ENCODE peak calls at places on chromosomes 1 and 21, in five cellular contexts. U, W, J, A and K are unnamed samples. For H3K4me1, the result is how much of the 10 kb centered on the place peaks cover.

GRCh38 chr1:226411619-226412018 is 3.7 kb upstream of the PARP1 start:
- DNase-seq in U (no peak), W (no peak), J (peak), A (no peak), K (peak)

GRCh38 chr1:66917476-66917875 is 7.2 kb downstream of the DNAI4 start:
- DNase-seq in U (no peak), W (no peak), J (no peak), A (no peak), K (no peak)

GRCh38 chr1:30085814-30086770 is 637.3 kb downstream of the MATN1 start:
- DNase-seq in U (peak), W (peak), J (peak), A (peak), K (no peak)

GRCh38 chr1:61120998-61121397 is 38.6 kb downstream of the NFIA start:
- DNase-seq in U (peak), W (no peak), J (no peak), A (no peak), K (no peak)

GRCh38 chr1:219416598-219417238 is 196.2 kb downstream of the ZC3H11B start:
- DNase-seq in U (peak), W (peak), J (peak), A (peak), K (no peak)

GRCh38 chr1:30801826-30802198 is 44.2 kb upstream of the LAPTM5 start:
- DNase-seq in U (peak), W (peak), J (peak), A (peak), K (peak)

GRCh38 chr1:34164510-34165381 is at the start of gene CSMD2:
- DNase-seq in U (no peak), W (no peak), J (no peak), A (no peak), K (no peak)

GRCh38 chr1:201481004-201481380 is 12.0 kb upstream of the PHLDA3 start:
- DNase-seq in U (no peak), W (no peak), J (no peak), A (no peak), K (no peak)

GRCh38 chr21:44513389-44514217 is 26.4 kb downstream of the KRTAP10-1 start:
- DNase-seq in U (no peak), W (no peak), J (no peak), A (no peak), K (no peak)

GRCh38 chr1:41361495-41362356 is 492 bp downstream of the FOXO6 start:
- DNase-seq in U (no peak), W (no peak), J (no peak), A (peak), K (no peak)

GRCh38 chr1:47725000-47725731 is 272.0 kb downstream of the TRABD2B start:
- DNase-seq in U (no peak), W (no peak), J (no peak), A (peak), K (no peak)

GRCh38 chr1:99728494-99729235 is 37.8 kb downstream of the FRRS1 start:
- DNase-seq in U (peak), W (no peak), J (no peak), A (peak), K (no peak)

GRCh38 chr1:203500279-203500678 is 6.3 kb downstream of the OPTC start:
- DNase-seq in U (no peak), W (no peak), J (no peak), A (no peak), K (no peak)

GRCh38 chr1:226984521-226985238 is 44.6 kb downstream of the COQ8A start:
- DNase-seq in U (no peak), W (peak), J (peak), A (no peak), K (peak)

GRCh38 chr1:213050745-213051126 is 305 bp upstream of the RPS6KC1 start:
- DNase-seq in U (no peak), W (no peak), J (no peak), A (no peak), K (no peak)

GRCh38 chr1:89604414-89604735 is 28.5 kb upstream of the LRRC8C start:
- DNase-seq in U (no peak), W (no peak), J (no peak), A (no peak), K (no peak)

GRCh38 chr1:116569776-116570357 is 959 bp downstream of the CD58 start:
- DNase-seq in U (peak), W (peak), J (peak), A (peak), K (peak)

GRCh38 chr1:87451229-87451900 is 122.7 kb downstream of the LMO4 start:
- DNase-seq in U (no peak), W (no peak), J (no peak), A (no peak), K (no peak)

GRCh38 chr1:168428063-168428731 is 115.6 kb downstream of the XCL2 start:
- DNase-seq in U (no peak), W (peak), J (peak), A (no peak), K (no peak)

GRCh38 chr1:209383907-209384709 is 199.4 kb upstream of the CAMK1G start:
- DNase-seq in U (no peak), W (no peak), J (no peak), A (no peak), K (no peak)
- TF ChIP-seq EP300 in U (no peak), W (no peak), J (no peak), A (no peak), K (no peak)

GRCh38 chr1:155947292-155947691 is 5.9 kb downstream of the RXFP4 start:
- DNase-seq in U (no peak), W (peak), J (no peak), A (no peak), K (no peak)

GRCh38 chr1:155941845-155942507 is 538 bp downstream of the RXFP4 start:
- DNase-seq in U (no peak), W (no peak), J (no peak), A (no peak), K (peak)

GRCh38 chr1:155942578-155943141 is 1.2 kb downstream of the RXFP4 start:
- DNase-seq in U (no peak), W (no peak), J (no peak), A (no peak), K (no peak)

GRCh38 chr1:155946633-155947219 is 5.3 kb downstream of the RXFP4 start:
- DNase-seq in U (no peak), W (peak), J (no peak), A (no peak), K (peak)

GRCh38 chr1:155944396-155944728 is 2.9 kb downstream of the RXFP4 start:
- DNase-seq in U (no peak), W (no peak), J (no peak), A (no peak), K (no peak)
- H3K4me1 ChIP-seq in U (half or more), W (under half), J (under half), A (under half), K (under half)

GRCh38 chr21:36949171-36950141 is 17.0 kb downstream of the HLCS start:
- DNase-seq in U (no peak), W (no peak), J (no peak), A (no peak), K (no peak)

GRCh38 chr21:36945496-36946138 is 20.9 kb downstream of the HLCS start:
- DNase-seq in U (no peak), W (no peak), J (no peak), A (peak), K (no peak)

GRCh38 chr21:36946949-36947371 is 19.5 kb downstream of the HLCS start:
- DNase-seq in U (no peak), W (no peak), J (no peak), A (no peak), K (no peak)

GRCh38 chr21:36948686-36949085 is 17.8 kb downstream of the HLCS start:
- DNase-seq in U (no peak), W (no peak), J (no peak), A (no peak), K (no peak)
- TF ChIP-seq POLR2A in U (no peak), W (no peak), J (no peak), A (no peak), K (no peak)

GRCh38 chr1:65440322-65440864 is 19.9 kb downstream of the LEPR start:
- DNase-seq in U (no peak), W (no peak), J (no peak), A (no peak), K (no peak)
- TF ChIP-seq EP300 in U (no peak), W (no peak), J (no peak), A (no peak), K (no peak)

DNA sequence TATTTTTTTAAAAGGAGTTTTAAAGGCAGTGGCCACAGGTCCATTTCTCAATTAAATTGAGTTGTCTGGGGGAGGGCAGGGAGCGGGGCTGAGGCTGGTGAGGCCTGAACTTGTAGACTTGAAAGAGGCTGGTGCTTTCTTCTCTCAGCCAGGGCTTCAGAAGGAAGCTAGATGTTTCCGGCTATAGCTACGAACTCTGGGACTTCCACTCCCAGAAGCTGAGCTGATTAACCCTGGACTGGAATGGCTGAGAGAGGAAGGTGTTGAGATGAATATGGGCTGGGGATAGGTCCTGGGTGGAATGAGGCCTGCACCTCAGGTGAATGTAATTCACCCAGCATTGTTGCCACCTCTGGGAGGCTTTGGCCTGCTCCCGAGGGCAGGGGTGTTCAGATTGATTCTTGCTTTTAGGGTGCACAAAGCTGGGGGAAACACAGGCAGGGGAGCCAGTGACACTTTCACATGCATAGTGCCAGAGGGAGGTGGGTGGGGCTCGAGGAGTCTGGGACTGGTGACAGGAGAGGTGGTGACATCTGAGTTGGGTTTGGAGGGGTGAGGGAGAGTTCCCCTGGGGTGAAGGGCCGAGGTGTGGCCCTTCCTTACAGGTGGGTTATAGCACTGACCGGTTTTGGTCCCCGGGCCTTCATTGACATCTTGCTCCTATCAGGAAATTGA is 18.2 kb downstream of the LDLRAP1 start:
- DNase-seq in U (no peak), W (no peak), J (no peak), A (no peak), K (no peak)
- H3K4me1 ChIP-seq in U (under half), W (under half), J (under half), A (under half), K (half or more)

GRCh38 chr1:27600500-27601175 is 3.3 kb downstream of the AHDC1 start:
- DNase-seq in U (peak), W (no peak), J (peak), A (no peak), K (no peak)

GRCh38 chr1:27601321-27601770 is 2.6 kb downstream of the AHDC1 start:
- DNase-seq in U (no peak), W (no peak), J (no peak), A (no peak), K (no peak)

GRCh38 chr1:27603320-27603961 is 503 bp downstream of the AHDC1 start:
- DNase-seq in U (no peak), W (no peak), J (no peak), A (peak), K (peak)

GRCh38 chr1:27602510-27603319 is 1.2 kb downstream of the AHDC1 start:
- DNase-seq in U (no peak), W (peak), J (peak), A (peak), K (peak)

GRCh38 chr1:27601771-27602509 is 2.0 kb downstream of the AHDC1 start:
- DNase-seq in U (no peak), W (no peak), J (peak), A (no peak), K (no peak)
- TF ChIP-seq POLR2A in U (no peak), W (no peak), J (no peak), A (no peak), K (no peak)